ENCODE peak calls at places on chromosomes 7 and 10, in nine cellular contexts. Q, R, P, M, G, U, X, B and O are unnamed samples.

GRCh38 chr10:60820093-60820769 is 42.0 kb downstream of the CDK1 start:
- DNase-seq in Q (no peak), R (no peak), P (no peak), M (no peak), G (peak), U (no peak), X (peak), B (no peak), O (no peak)

GRCh38 chr10:27838291-27838690 is 92.7 kb upstream of the MKX start:
- DNase-seq in Q (no peak), R (no peak), P (no peak), M (no peak), G (peak), U (no peak), X (no peak), B (no peak), O (no peak)

GRCh38 chr10:110006358-110007170 is 1.2 kb upstream of the ADD3 start:
- DNase-seq in Q (peak), R (peak), P (no peak), M (peak), G (peak), U (peak), X (peak), B (peak), O (no peak)

GRCh38 chr7:1247527-1248041 is 14.9 kb downstream of the UNCX start:
- DNase-seq in Q (no peak), R (no peak), P (no peak), M (no peak), G (no peak), U (peak), X (no peak), B (no peak), O (no peak)

GRCh38 chr10:70234668-70235447 is 1.6 kb upstream of the PPA1 start:
- DNase-seq in Q (no peak), R (no peak), P (no peak), M (no peak), G (no peak), U (no peak), X (peak), B (peak), O (no peak)

GRCh38 chr7:132112111-132112510 is 464.2 kb downstream of the PLXNA4 start:
- DNase-seq in Q (no peak), R (no peak), P (no peak), M (no peak), G (no peak), U (no peak), X (no peak), B (no peak), O (no peak)

GRCh38 chr10:71270301-71270777 is 48.7 kb upstream of the SLC29A3 start:
- DNase-seq in Q (peak), R (peak), P (no peak), M (no peak), G (peak), U (peak), X (peak), B (peak), O (no peak)

GRCh38 chr7:39733881-39734571 is 110.7 kb downstream of the RALA start:
- DNase-seq in Q (no peak), R (peak), P (no peak), M (peak), G (peak), U (peak), X (peak), B (peak), O (no peak)

GRCh38 chr10:52542891-52543290 is 228.8 kb downstream of the DKK1 start:
- DNase-seq in Q (no peak), R (no peak), P (no peak), M (no peak), G (no peak), U (no peak), X (peak), B (no peak), O (no peak)

GRCh38 chr7:139830292-139830691 is 1.2 kb downstream of the TBXAS1 start:
- DNase-seq in Q (no peak), R (no peak), P (no peak), M (no peak), G (no peak), U (no peak), X (no peak), B (no peak), O (no peak)

GRCh38 chr10:103808784-103809183 is 46.6 kb downstream of the SH3PXD2A start:
- DNase-seq in Q (no peak), R (no peak), P (no peak), M (no peak), G (no peak), U (no peak), X (no peak), B (no peak), O (no peak)

GRCh38 chr10:14032406-14032998 is 298.2 kb downstream of the FRMD4A start:
- DNase-seq in Q (peak), R (no peak), P (no peak), M (no peak), G (peak), U (peak), X (no peak), B (no peak), O (no peak)

GRCh38 chr7:95840953-95841950 is 68.9 kb downstream of the DYNC1I1 start:
- DNase-seq in Q (peak), R (no peak), P (no peak), M (no peak), G (no peak), U (no peak), X (no peak), B (no peak), O (no peak)